ENCODE peak calls at places on chromosome 22, in eight cellular contexts. Z is MG63; F is NCI-H2107; G is AML-193; R is GOT3; I is activated naive CD4-positive, alpha-beta T cell treated with anti-CD3 and anti-CD28 coated beads for 36 hours; P is NCI-H2081; E is kidney. X is an unnamed sample.
A peak's percentile ranks its signal among the peaks of the same experiment; 100 is the strongest.

GRCh38 chr22:23495614-23496444 is 84.3 kb downstream of the IGLL1 start:
- DNase-seq in Z (no peak), F (no peak), G (no peak), R (no peak), I (peak; percentile 23), P (no peak), E (peak; percentile 32), X (no peak)

GRCh38 chr22:43501951-43502874 is 90.4 kb downstream of the MPPED1 start:
- DNase-seq in Z (no peak), F (no peak), G (no peak), R (no peak), I (no peak), P (no peak), E (peak; percentile 47), X (no peak)

GRCh38 chr22:30205281-30206115 is 41.1 kb downstream of the LIF start:
- DNase-seq in Z (peak; percentile 93), F (no peak), G (no peak), R (peak; percentile 85), I (no peak), P (no peak), E (peak; percentile 73), X (peak; percentile 75)

GRCh38 chr22:45626198-45626651 is 45.4 kb upstream of the ATXN10 start:
- DNase-seq in Z (no peak), F (no peak), G (no peak), R (no peak), I (no peak), P (no peak), E (peak; percentile 92), X (no peak)

GRCh38 chr22:48398181-48398905 is 1429.3 kb downstream of the BRD1 start:
- DNase-seq in Z (no peak), F (no peak), G (no peak), R (no peak), I (no peak), P (no peak), E (no peak), X (no peak)

GRCh38 chr22:35587447-35587870 is 29.7 kb downstream of the MB start:
- DNase-seq in Z (no peak), F (no peak), G (no peak), R (no peak), I (no peak), P (no peak), E (peak; percentile 76), X (no peak)

GRCh38 chr22:45876136-45877035 is 100.6 kb downstream of the WNT7B start:
- DNase-seq in Z (no peak), F (no peak), G (no peak), R (no peak), I (no peak), P (no peak), E (no peak), X (no peak)

GRCh38 chr22:46801331-46801811 is 38.9 kb downstream of the TBC1D22A start:
- DNase-seq in Z (no peak), F (no peak), G (no peak), R (no peak), I (no peak), P (peak; percentile 42), E (peak; percentile 46), X (no peak)

GRCh38 chr22:28813772-28814518 is 13.6 kb upstream of the XBP1 start:
- DNase-seq in Z (no peak), F (no peak), G (peak; percentile 87), R (no peak), I (no peak), P (no peak), E (peak; percentile 59), X (no peak)

GRCh38 chr22:27732391-27732790 is 69.2 kb downstream of the MN1 start:
- DNase-seq in Z (no peak), F (no peak), G (no peak), R (no peak), I (no peak), P (no peak), E (no peak), X (no peak)

X was measured in T1000.